ENCODE peak calls at places on chromosomes 5 and 9, in five cellular contexts. S is H1, M is AG04450, Q is lower lobe of right lung, Z is aorta. C is an unnamed sample.

GRCh38 chr9:92327283-92327850 is 1.6 kb downstream of the CENPP start:
- DNase-seq in Z (no peak), S (no peak), M (no peak), Q (no peak), C (no peak)

GRCh38 chr5:92599217-92599810 is 981.7 kb downstream of the NR2F1-AS1 start:
- DNase-seq in Z (no peak), M (no peak), Q (no peak), S (no peak), C (no peak)

GRCh38 chr5:163459465-163459887 is 426 bp downstream of the NUDCD2 start:
- DNase-seq in S (no peak), M (no peak), Q (no peak), Z (no peak), C (no peak)

GRCh38 chr5:36138900-36139683 is 12.6 kb downstream of the LMBRD2 start:
- DNase-seq in Z (no peak), Q (no peak), M (no peak), S (no peak), C (no peak)

GRCh38 chr9:13485068-13485596 is 205.6 kb upstream of the MPDZ start:
- DNase-seq in S (no peak), M (no peak), Q (no peak), Z (no peak), C (peak; percentile 61)

GRCh38 chr5:138645778-138646575 is 70.8 kb upstream of the HSPA9 start:
- DNase-seq in S (no peak), Q (no peak), M (no peak), Z (no peak), C (no peak)

GRCh38 chr5:142830241-142831018 is 60.3 kb downstream of the ARHGAP26 start:
- DNase-seq in S (no peak), Z (no peak), M (peak; percentile 44), Q (no peak), C (peak; percentile 54)

GRCh38 chr5:36881304-36881703 is 4.7 kb downstream of the NIPBL start:
- DNase-seq in Z (no peak), Q (no peak), S (no peak), M (no peak), C (no peak)

GRCh38 chr5:71528206-71528605 is 58.9 kb upstream of the MCCC2 start:
- DNase-seq in S (no peak), Q (no peak), Z (no peak), M (no peak), C (no peak)

GRCh38 chr5:73266309-73266708 is 93.3 kb downstream of the TMEM174 start:
- DNase-seq in Q (no peak), Z (no peak), S (no peak), M (no peak), C (no peak)

GRCh38 chr5:150242495-150242894 is 47.1 kb downstream of the CAMK2A start:
- DNase-seq in S (no peak), Z (no peak), Q (no peak), M (no peak), C (no peak)

GRCh38 chr9:134378901-134379338 is 52.7 kb downstream of the RXRA start:
- DNase-seq in S (no peak), Z (no peak), Q (peak; percentile 70), M (no peak), C (peak; percentile 79)

GRCh38 chr5:32278403-32278802 is 34.3 kb downstream of the MTMR12 start:
- DNase-seq in Z (no peak), S (no peak), Q (no peak), M (peak; percentile 61), C (no peak)

GRCh38 chr9:127898433-127899199 is 787 bp downstream of the ST6GALNAC6 start:
- DNase-seq in S (no peak), Z (peak; percentile 87), M (peak; percentile 64), Q (peak; percentile 64), C (peak; percentile 80)

GRCh38 chr9:125161284-125161918 is 18.1 kb upstream of the SCAI start:
- DNase-seq in M (no peak), Q (no peak), S (no peak), Z (no peak), C (no peak)

GRCh38 chr5:126449751-126450271 is 26.6 kb downstream of the GRAMD2B start:
- DNase-seq in S (no peak), M (no peak), Q (no peak), Z (no peak), C (no peak)

GRCh38 chr5:1523480-1523792 is 324 bp downstream of the LPCAT1 start:
- DNase-seq in S (no peak), M (no peak), Q (peak; percentile 54), Z (no peak), C (no peak)

GRCh38 chr5:1521671-1522600 is 1.8 kb downstream of the LPCAT1 start:
- DNase-seq in Z (peak; percentile 77), M (peak; percentile 44), Q (peak; percentile 58), S (peak; percentile 53), C (peak; percentile 13)

GRCh38 chr5:1523793-1524480 is at the start of gene LPCAT1:
- DNase-seq in Z (peak; percentile 95), M (no peak), S (peak; percentile 88), Q (peak; percentile 89), C (peak; percentile 79)

GRCh38 chr5:1524481-1524798 is 680 bp upstream of the LPCAT1 start:
- DNase-seq in Z (no peak), M (no peak), Q (no peak), S (peak; percentile 59), C (peak; percentile 16)

DNA sequence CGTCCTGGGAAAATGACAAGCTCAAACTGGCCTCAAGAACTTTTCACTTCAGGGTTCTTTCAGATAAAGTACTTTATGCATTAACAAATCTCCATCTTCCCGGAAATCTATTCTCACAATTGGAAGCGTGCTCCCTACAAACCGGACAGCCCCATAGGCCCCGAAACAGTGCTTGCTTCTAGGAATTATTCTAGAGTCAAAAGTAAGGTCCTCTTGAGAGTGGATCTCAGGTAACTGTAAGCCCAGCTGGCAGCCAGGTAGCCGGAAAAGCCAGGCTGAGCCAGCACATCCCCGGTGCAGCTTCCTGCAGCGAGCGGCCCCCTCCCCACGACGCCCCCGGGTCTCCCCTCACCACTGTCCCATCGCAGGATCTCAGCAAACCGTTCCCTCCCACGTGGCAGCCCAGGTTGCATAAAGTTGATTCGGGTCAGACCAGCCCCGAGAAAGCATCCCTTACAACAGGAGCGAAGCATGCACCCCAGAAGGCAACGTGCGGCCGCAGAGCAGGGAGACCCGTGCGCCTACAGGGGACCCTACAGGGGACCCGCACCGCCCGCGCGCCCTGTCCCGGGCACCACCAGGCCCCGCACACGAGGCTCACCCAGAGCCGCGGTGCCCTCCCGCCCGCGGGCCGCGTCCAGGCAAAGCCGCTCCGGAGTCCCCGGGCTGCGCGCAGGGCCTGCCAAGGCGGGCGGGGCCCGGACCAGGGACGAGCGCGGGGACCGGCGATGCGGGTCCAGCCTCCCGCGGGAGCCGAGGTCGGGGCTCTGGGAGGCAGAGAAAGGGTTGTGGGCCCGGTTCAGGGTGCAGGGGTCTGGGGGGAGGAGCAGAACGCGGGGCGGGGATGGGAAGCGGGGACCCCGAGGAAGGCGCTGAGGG is 920 bp downstream of the LPCAT1 start:
- DNase-seq in S (peak; percentile 53), M (no peak), Z (peak; percentile 82), Q (peak; percentile 50), C (peak; percentile 16)
- H3K27ac ChIP-seq in S (peak overlapping the region; percentile 22), M (peak overlapping the region; percentile 75), Z (no peak overlapping the region), Q (peak overlapping the region; percentile 84), C (peak overlapping the region; percentile 86)

GRCh38 chr5:1092122-1092521 is 19.7 kb downstream of the SLC12A7 start:
- DNase-seq in S (no peak), Q (no peak), Z (no peak), M (no peak), C (no peak)

GRCh38 chr5:1095302-1096016 is 16.4 kb downstream of the SLC12A7 start:
- DNase-seq in S (no peak), Z (no peak), M (no peak), Q (no peak), C (no peak)

GRCh38 chr5:1093361-1093760 is 18.5 kb downstream of the SLC12A7 start:
- DNase-seq in Q (no peak), Z (no peak), S (no peak), M (no peak), C (no peak)

GRCh38 chr5:1096792-1097191 is 15.1 kb downstream of the SLC12A7 start:
- DNase-seq in Z (no peak), Q (no peak), M (no peak), S (no peak), C (no peak)

DNA sequence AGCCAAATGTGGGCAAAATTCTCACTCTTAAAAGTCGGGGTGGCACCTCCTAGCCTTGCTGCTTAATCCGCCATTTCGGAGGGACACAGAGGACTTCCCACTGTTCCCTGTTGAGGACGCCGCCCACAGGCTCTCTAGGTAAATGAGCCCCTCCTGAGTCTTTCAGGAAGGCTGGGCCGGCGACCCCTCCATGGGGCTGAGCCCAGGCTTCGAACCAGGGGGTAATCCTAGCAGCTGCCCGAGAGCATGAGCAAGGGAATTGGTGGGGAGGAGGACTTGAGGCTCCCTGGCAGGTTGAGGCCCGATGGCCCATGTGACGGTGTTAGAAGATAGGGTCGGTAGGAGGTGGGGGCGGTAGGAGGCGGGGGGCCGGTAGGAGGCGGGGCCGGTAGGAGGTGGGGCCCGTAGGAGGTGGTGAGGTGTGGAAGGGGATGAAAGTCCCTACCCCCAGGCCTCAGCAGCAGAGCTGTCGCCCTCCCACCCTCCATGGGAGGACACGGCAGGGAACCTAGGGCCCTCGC is 17.1 kb downstream of the SLC12A7 start:
- DNase-seq in Q (no peak), Z (no peak), S (no peak), M (no peak), C (no peak)
- H3K27ac ChIP-seq in Q (no peak overlapping the region), Z (no peak overlapping the region), S (peak overlapping the region; percentile 30), M (no peak overlapping the region), C (no peak overlapping the region)

DNA sequence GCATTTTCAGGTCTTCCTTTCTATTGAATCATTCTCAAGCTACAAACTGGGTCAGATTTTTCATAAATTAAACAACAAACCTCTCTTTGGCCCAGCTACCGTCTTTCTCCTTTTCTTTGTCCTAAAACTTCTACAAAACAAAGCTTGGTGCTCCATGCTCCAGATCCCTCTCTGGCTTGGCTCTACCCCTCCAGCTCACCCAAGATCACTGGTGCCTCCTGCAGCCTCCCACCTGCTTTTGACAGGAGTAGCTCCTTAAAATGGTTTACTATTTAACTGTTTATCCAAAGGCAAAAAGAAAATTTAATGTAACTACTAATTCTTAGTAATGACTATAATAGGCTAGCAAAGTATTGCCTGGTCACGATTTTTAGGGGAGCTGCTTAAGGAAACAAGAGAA is 10.7 kb upstream of the SERINC5 start:
- DNase-seq in Z (no peak), S (no peak), M (no peak), Q (no peak), C (no peak)
- H3K27ac ChIP-seq in Z (no peak overlapping the region), S (no peak overlapping the region), M (no peak overlapping the region), Q (no peak overlapping the region), C (no peak overlapping the region)

DNA sequence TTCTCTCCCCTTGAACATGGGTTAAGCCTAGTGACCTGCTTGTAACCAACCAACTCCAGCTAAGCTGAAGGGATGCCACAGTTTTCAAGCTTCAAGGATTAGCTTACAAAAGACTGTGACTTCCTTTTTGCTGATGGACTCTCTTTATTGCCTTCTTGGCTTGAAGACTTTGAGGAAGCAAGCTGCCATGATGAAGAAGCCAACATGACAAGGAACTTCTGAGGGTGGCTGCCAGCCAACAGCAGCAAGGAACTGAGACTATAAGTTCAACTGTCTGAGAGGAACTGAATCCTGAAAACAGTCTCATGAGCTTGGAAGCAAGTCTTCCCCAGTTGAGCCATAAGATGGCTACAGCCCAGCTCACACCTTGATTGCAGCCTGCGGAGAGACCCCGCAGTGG is 116.1 kb upstream of the TAF11L2 start:
- DNase-seq in M (no peak), Z (no peak), Q (peak; percentile 78), S (no peak), C (peak; percentile 17)
- H3K27ac ChIP-seq in M (no peak overlapping the region), Z (no peak overlapping the region), Q (no peak overlapping the region), S (no peak overlapping the region), C (no peak overlapping the region)

C was measured in testis.